ENCODE peak calls at places on chromosomes 1 and 21, in five cellular contexts. U is activated T-cell treated with anti-CD3 and anti-CD28 coated beads, Interleukin-2, amount 50 U/mL, for 24 hours; O is HTR-8/SVneo; H is NCI-H1694; E is tibial nerve. G is an unnamed sample.

GRCh38 chr1:17834561-17835100 is 79.5 kb downstream of the ACTL8 start:
- DNase-seq in U (no peak), O (no peak), H (no peak), E (no peak), G (no peak)

GRCh38 chr21:29851611-29852010 is 88.2 kb downstream of the GRIK1 start:
- DNase-seq in U (no peak), O (no peak), H (no peak), E (no peak), G (no peak)

GRCh38 chr1:169711469-169712308 is at the start of gene SELL:
- DNase-seq in U (peak; percentile 68), O (peak; percentile 32), H (peak; percentile 48), E (peak; percentile 21), G (peak; percentile 39)

GRCh38 chr1:6489383-6489765 is 2.1 kb downstream of the PLEKHG5 start:
- DNase-seq in U (no peak), O (no peak), H (no peak), E (no peak), G (no peak)

GRCh38 chr1:19466112-19466561 is 19.2 kb downstream of the CAPZB start:
- DNase-seq in U (no peak), O (no peak), H (no peak), E (no peak), G (no peak)

GRCh38 chr1:210062033-210062432 is 124.0 kb downstream of the SYT14 start:
- DNase-seq in U (no peak), O (no peak), H (no peak), E (no peak), G (no peak)

GRCh38 chr1:236472850-236473788 is 50.7 kb upstream of the LGALS8 start:
- DNase-seq in U (no peak), O (no peak), H (no peak), E (no peak), G (no peak)

GRCh38 chr1:26469558-26469957 is 2.7 kb upstream of the HMGN2 start:
- DNase-seq in U (no peak), O (no peak), H (peak; percentile 92), E (no peak), G (no peak)

GRCh38 chr1:10631811-10632481 is 157.2 kb downstream of the PEX14 start:
- DNase-seq in U (no peak), O (no peak), H (no peak), E (no peak), G (no peak)

GRCh38 chr1:68495532-68495931 is 1.4 kb downstream of the DEPDC1 start:
- DNase-seq in U (no peak), O (no peak), H (no peak), E (no peak), G (no peak)

GRCh38 chr1:213331776-213332175 is 280.7 kb downstream of the RPS6KC1 start:
- DNase-seq in U (no peak), O (no peak), H (no peak), E (no peak), G (no peak)

GRCh38 chr1:215474940-215475339 is 92.2 kb upstream of the KCTD3 start:
- DNase-seq in U (no peak), O (no peak), H (no peak), E (no peak), G (no peak)

GRCh38 chr21:43688906-43689305 is 29.5 kb downstream of the RRP1B start:
- DNase-seq in U (no peak), O (no peak), H (no peak), E (no peak), G (no peak)

GRCh38 chr1:99627615-99628014 is 18.3 kb upstream of the PALMD start:
- DNase-seq in U (no peak), O (no peak), H (no peak), E (no peak), G (no peak)

GRCh38 chr1:167820684-167821355 is 93.1 kb downstream of the ADCY10 start:
- DNase-seq in U (no peak), O (no peak), H (no peak), E (no peak), G (no peak)

GRCh38 chr1:31579374-31579773 is 3.1 kb downstream of the TINAGL1 start:
- DNase-seq in U (no peak), O (no peak), H (no peak), E (no peak), G (no peak)

GRCh38 chr1:4307911-4308545 is 346.4 kb upstream of the AJAP1 start:
- DNase-seq in U (no peak), O (no peak), H (no peak), E (no peak), G (no peak)